ENCODE peak calls at places on chromosomes 12 and 14, in six cellular contexts. S is RPMI7951; X is stimulated activated CD8-positive, alpha-beta memory T cell treated with anti-CD3 and anti-CD28 coated beads, Interleukin-4, amount 100 ng/mL, for 1 hour; T is naive thymus-derived CD8-positive, alpha-beta T cell; V is astrocyte of the spinal cord; G is iPS DF 19.7. Y is an unnamed sample.

GRCh38 chr14:68181395-68182326 is 362.1 kb downstream of the RAD51B start:
- DNase-seq in S (peak), X (no peak), T (no peak), V (peak), G (no peak), Y (no peak)

GRCh38 chr14:58813745-58814144 is 176.0 kb downstream of the DACT1 start:
- DNase-seq in S (no peak), X (no peak), T (no peak), V (no peak), G (no peak), Y (no peak)

GRCh38 chr12:130026608-130027176 is 122.9 kb upstream of the TMEM132D start:
- DNase-seq in S (peak), X (no peak), T (no peak), V (no peak), G (no peak), Y (no peak)

GRCh38 chr12:12209675-12210074 is 57.2 kb downstream of the LRP6 start:
- DNase-seq in S (no peak), X (no peak), T (no peak), V (no peak), G (no peak), Y (no peak)

GRCh38 chr12:85794551-85794950 is 41.7 kb downstream of the RASSF9 start:
- DNase-seq in S (no peak), X (no peak), T (no peak), V (peak), G (no peak), Y (no peak)

GRCh38 chr14:59254911-59255545 is 66.6 kb downstream of the DAAM1 start:
- DNase-seq in S (peak), X (no peak), T (no peak), V (peak), G (no peak), Y (no peak)

GRCh38 chr14:28012629-28013415 is 753.8 kb upstream of the FOXG1 start:
- DNase-seq in S (no peak), X (no peak), T (no peak), V (no peak), G (no peak), Y (no peak)

GRCh38 chr12:89861086-89861485 is 152.4 kb upstream of the ATP2B1 start:
- DNase-seq in S (peak), X (no peak), T (no peak), V (no peak), G (no peak), Y (no peak)

GRCh38 chr12:95173392-95174251 is 43.6 kb downstream of the FGD6 start:
- DNase-seq in S (peak), X (no peak), T (no peak), V (peak), G (no peak), Y (no peak)

GRCh38 chr12:26286186-26286585 is 90.8 kb downstream of the SSPN start:
- DNase-seq in S (peak), X (no peak), T (no peak), V (peak), G (no peak), Y (no peak)

GRCh38 chr14:54673193-54674121 is 106.5 kb downstream of the SAMD4A start:
- DNase-seq in S (peak), X (no peak), T (no peak), V (peak), G (no peak), Y (no peak)

GRCh38 chr14:75831455-75831854 is 150.3 kb downstream of the TGFB3 start:
- DNase-seq in S (peak), X (no peak), T (peak), V (peak), G (no peak), Y (peak)

GRCh38 chr12:102061096-102061555 is 665 bp downstream of the WASHC3 start:
- DNase-seq in S (no peak), X (no peak), T (peak), V (peak), G (no peak), Y (peak)

GRCh38 chr12:2982361-2982760 is 23.2 kb downstream of the TEAD4 start:
- DNase-seq in S (no peak), X (no peak), T (no peak), V (no peak), G (no peak), Y (no peak)

GRCh38 chr14:92943855-92944570 is 21.1 kb downstream of the CHGA start:
- DNase-seq in S (no peak), X (no peak), T (no peak), V (no peak), G (no peak), Y (no peak)

GRCh38 chr12:94753071-94753779 is 102.9 kb upstream of the TMCC3 start:
- DNase-seq in S (no peak), X (no peak), T (no peak), V (no peak), G (no peak), Y (no peak)

GRCh38 chr12:77842430-77842829 is 11.7 kb downstream of the NAV3 start:
- DNase-seq in S (no peak), X (no peak), T (no peak), V (no peak), G (no peak), Y (no peak)

GRCh38 chr14:50021261-50021660 is 95.1 kb downstream of the VCPKMT start:
- DNase-seq in S (no peak), X (no peak), T (no peak), V (no peak), G (no peak), Y (no peak)

GRCh38 chr14:73227812-73228781 is 9.2 kb upstream of the PAPLN start:
- DNase-seq in S (peak), X (no peak), T (no peak), V (peak), G (no peak), Y (no peak)

GRCh38 chr12:128268348-128268725 is 1.4 kb downstream of the TMEM132C start:
- DNase-seq in S (no peak), X (no peak), T (no peak), V (no peak), G (no peak), Y (no peak)

GRCh38 chr14:91067186-91067585 is 6.7 kb upstream of the RPS6KA5 start:
- DNase-seq in S (no peak), X (no peak), T (peak), V (no peak), G (no peak), Y (peak)

GRCh38 chr12:112907415-112908157 is 824 bp downstream of the OAS1 start:
- DNase-seq in S (no peak), X (no peak), T (no peak), V (no peak), G (no peak), Y (no peak)

GRCh38 chr14:38868415-38869290 is 234.4 kb downstream of the SEC23A start:
- DNase-seq in S (no peak), X (no peak), T (no peak), V (no peak), G (no peak), Y (no peak)

GRCh38 chr12:3030821-3031415 is 46.3 kb upstream of the TSPAN9 start:
- DNase-seq in S (no peak), X (no peak), T (no peak), V (no peak), G (no peak), Y (no peak)

GRCh38 chr12:131959641-131960589 is 10.2 kb downstream of the EP400 start:
- DNase-seq in S (no peak), X (no peak), T (no peak), V (no peak), G (no peak), Y (no peak)

GRCh38 chr14:37091651-37092050 is 80.8 kb downstream of the SLC25A21 start:
- DNase-seq in S (peak), X (no peak), T (no peak), V (no peak), G (no peak), Y (no peak)

GRCh38 chr12:89513544-89513943 is 11.1 kb downstream of the GALNT4 start:
- DNase-seq in S (no peak), X (no peak), T (no peak), V (no peak), G (no peak), Y (no peak)

GRCh38 chr14:71050227-71050823 is 143.1 kb downstream of the PCNX1 start:
- DNase-seq in S (peak), X (no peak), T (no peak), V (peak), G (no peak), Y (peak)